ENCODE peak calls at places on chromosomes 13 and 19, in four cellular contexts. U is brain microvascular endothelial cell, J is GF-D8, V is hepatic stellate cell. T is an unnamed sample.

GRCh38 chr19:50835785-50836542 is 2.6 kb upstream of the KLK15 start:
- DNase-seq in U (peak; percentile 50), J (no peak), V (peak; percentile 67), T (no peak)

GRCh38 chr19:39677931-39678889 is 22.5 kb downstream of the LGALS16 start:
- DNase-seq in U (no peak), J (no peak), V (no peak), T (no peak)

GRCh38 chr13:70080030-70080429 is 27.6 kb upstream of the ATXN8OS start:
- DNase-seq in U (no peak), J (no peak), V (no peak), T (no peak)

GRCh38 chr13:84192125-84192524 is 309.9 kb upstream of the SLITRK1 start:
- DNase-seq in U (peak; percentile 79), J (no peak), V (peak; percentile 0), T (no peak)

GRCh38 chr13:113970810-113971470 is 2.9 kb downstream of the C13orf46 start:
- DNase-seq in U (no peak), J (no peak), V (no peak), T (no peak)

GRCh38 chr19:51739466-51740213 is 12.0 kb downstream of the FPR1 start:
- DNase-seq in U (no peak), J (peak; percentile 31), V (no peak), T (no peak)

GRCh38 chr13:59442946-59443345 is 720.8 kb downstream of the DIAPH3 start:
- DNase-seq in U (no peak), J (no peak), V (no peak), T (no peak)

GRCh38 chr13:114022876-114023275 is 49.0 kb upstream of the C13orf46 start:
- DNase-seq in U (no peak), J (no peak), V (no peak), T (no peak)

GRCh38 chr19:17079710-17080440 is 4.3 kb downstream of the MYO9B start:
- DNase-seq in U (peak; percentile 99), J (no peak), V (peak; percentile 95), T (peak; percentile 94)

GRCh38 chr13:27461940-27462584 is 11.7 kb upstream of the MTIF3 start:
- DNase-seq in U (no peak), J (no peak), V (no peak), T (no peak)